ENCODE peak calls at places on chromosomes 12 and 14, in seven cellular contexts. One of them, this sample, is unnamed. For H3K4me1, the result is how much of the 10 kb centered on the place peaks cover.

GRCh38 chr14:89207925-89208328 is 209.1 kb downstream of the FOXN3 start:
- ATAC-seq in HCT116: no peak
- ATAC-seq in Panc1: no peak
- ATAC-seq in upper lobe of left lung: no peak
- ATAC-seq in HepG2: peak
- ATAC-seq in GM23338: peak
- ATAC-seq in GM12878: peak
- ATAC-seq in this sample: no peak

GRCh38 chr12:108337235-108338223 is 1.6 kb downstream of the CMKLR1 start:
- ATAC-seq in HCT116: peak
- ATAC-seq in Panc1: peak
- ATAC-seq in upper lobe of left lung: no peak
- ATAC-seq in HepG2: peak
- ATAC-seq in GM23338: peak
- ATAC-seq in GM12878: peak
- ATAC-seq in this sample: peak

GRCh38 chr14:65444230-65444629 is 31.7 kb downstream of the FUT8 start:
- ATAC-seq in HCT116: no peak
- ATAC-seq in Panc1: no peak
- ATAC-seq in upper lobe of left lung: no peak
- ATAC-seq in HepG2: no peak
- ATAC-seq in GM23338: no peak
- ATAC-seq in GM12878: peak
- ATAC-seq in this sample: no peak

GRCh38 chr14:25464772-25465171 is 414.8 kb upstream of the STXBP6 start:
- ATAC-seq in HCT116: no peak
- ATAC-seq in Panc1: no peak
- ATAC-seq in upper lobe of left lung: no peak
- ATAC-seq in HepG2: no peak
- ATAC-seq in GM23338: no peak
- ATAC-seq in GM12878: no peak
- ATAC-seq in this sample: no peak

GRCh38 chr12:123475256-123475703 is 17.3 kb downstream of the SNRNP35 start:
- ATAC-seq in HCT116: no peak
- ATAC-seq in Panc1: no peak
- ATAC-seq in upper lobe of left lung: no peak
- ATAC-seq in HepG2: no peak
- ATAC-seq in GM23338: no peak
- ATAC-seq in GM12878: no peak
- ATAC-seq in this sample: no peak

GRCh38 chr14:31122098-31122611 is 85.4 kb downstream of the HECTD1 start:
- ATAC-seq in HCT116: no peak
- ATAC-seq in Panc1: no peak
- ATAC-seq in upper lobe of left lung: no peak
- ATAC-seq in HepG2: peak
- ATAC-seq in GM23338: peak
- ATAC-seq in GM12878: no peak
- ATAC-seq in this sample: no peak

GRCh38 chr12:132506328-132506727 is 16.4 kb downstream of the FBRSL1 start:
- ATAC-seq in HCT116: no peak
- ATAC-seq in Panc1: peak
- ATAC-seq in upper lobe of left lung: no peak
- ATAC-seq in HepG2: no peak
- ATAC-seq in GM23338: no peak
- ATAC-seq in GM12878: no peak
- ATAC-seq in this sample: no peak

GRCh38 chr14:91694643-91695042 is 37.2 kb downstream of the CATSPERB start:
- ATAC-seq in HCT116: no peak
- ATAC-seq in Panc1: no peak
- ATAC-seq in upper lobe of left lung: no peak
- ATAC-seq in HepG2: no peak
- ATAC-seq in GM23338: peak
- ATAC-seq in GM12878: no peak
- ATAC-seq in this sample: no peak

GRCh38 chr12:43325786-43326185 is 226.2 kb downstream of the ADAMTS20 start:
- ATAC-seq in HCT116: no peak
- ATAC-seq in Panc1: no peak
- ATAC-seq in upper lobe of left lung: no peak
- ATAC-seq in HepG2: no peak
- ATAC-seq in GM23338: no peak
- ATAC-seq in GM12878: peak
- ATAC-seq in this sample: no peak

GRCh38 chr12:38142974-38143373 is 173.6 kb upstream of the ALG10B start:
- ATAC-seq in HCT116: peak
- ATAC-seq in Panc1: no peak
- ATAC-seq in upper lobe of left lung: no peak
- ATAC-seq in HepG2: peak
- ATAC-seq in GM23338: no peak
- ATAC-seq in GM12878: no peak
- ATAC-seq in this sample: no peak

GRCh38 chr12:81585787-81586186 is 173.4 kb downstream of the PPFIA2 start:
- ATAC-seq in HCT116: no peak
- ATAC-seq in Panc1: no peak
- ATAC-seq in upper lobe of left lung: no peak
- ATAC-seq in HepG2: no peak
- ATAC-seq in GM23338: no peak
- ATAC-seq in GM12878: no peak
- ATAC-seq in this sample: no peak

GRCh38 chr12:52231305-52232232 is 1.5 kb upstream of the KRT7 start:
- ATAC-seq in HCT116: no peak
- ATAC-seq in Panc1: no peak
- ATAC-seq in upper lobe of left lung: peak
- ATAC-seq in HepG2: no peak
- ATAC-seq in GM23338: no peak
- ATAC-seq in GM12878: no peak
- ATAC-seq in this sample: peak
- TF ChIP-seq POLR2AphosphoS5 in HCT116: no peak
- TF ChIP-seq POLR2AphosphoS5 in Panc1: no peak
- TF ChIP-seq POLR2AphosphoS5 in upper lobe of left lung: peak
- TF ChIP-seq POLR2AphosphoS5 in HepG2: no peak
- TF ChIP-seq POLR2AphosphoS5 in GM23338: no peak
- TF ChIP-seq POLR2AphosphoS5 in GM12878: no peak
- TF ChIP-seq POLR2AphosphoS5 in this sample: no peak

GRCh38 chr12:45260854-45261253 is 45.0 kb downstream of the ANO6 start:
- ATAC-seq in HCT116: no peak
- ATAC-seq in Panc1: no peak
- ATAC-seq in upper lobe of left lung: no peak
- ATAC-seq in HepG2: no peak
- ATAC-seq in GM23338: no peak
- ATAC-seq in GM12878: no peak
- ATAC-seq in this sample: no peak

GRCh38 chr12:45260481-45260824 is 44.6 kb downstream of the ANO6 start:
- ATAC-seq in HCT116: no peak
- ATAC-seq in Panc1: peak
- ATAC-seq in upper lobe of left lung: no peak
- ATAC-seq in HepG2: no peak
- ATAC-seq in GM23338: no peak
- ATAC-seq in GM12878: no peak
- ATAC-seq in this sample: no peak

GRCh38 chr12:45263587-45263986 is 47.7 kb downstream of the ANO6 start:
- ATAC-seq in HCT116: no peak
- ATAC-seq in Panc1: no peak
- ATAC-seq in upper lobe of left lung: no peak
- ATAC-seq in HepG2: no peak
- ATAC-seq in GM23338: no peak
- ATAC-seq in GM12878: no peak
- ATAC-seq in this sample: no peak

GRCh38 chr12:45257185-45257585 is 41.3 kb downstream of the ANO6 start:
- ATAC-seq in HCT116: no peak
- ATAC-seq in Panc1: no peak
- ATAC-seq in upper lobe of left lung: peak
- ATAC-seq in HepG2: no peak
- ATAC-seq in GM23338: peak
- ATAC-seq in GM12878: peak
- ATAC-seq in this sample: no peak

DNA sequence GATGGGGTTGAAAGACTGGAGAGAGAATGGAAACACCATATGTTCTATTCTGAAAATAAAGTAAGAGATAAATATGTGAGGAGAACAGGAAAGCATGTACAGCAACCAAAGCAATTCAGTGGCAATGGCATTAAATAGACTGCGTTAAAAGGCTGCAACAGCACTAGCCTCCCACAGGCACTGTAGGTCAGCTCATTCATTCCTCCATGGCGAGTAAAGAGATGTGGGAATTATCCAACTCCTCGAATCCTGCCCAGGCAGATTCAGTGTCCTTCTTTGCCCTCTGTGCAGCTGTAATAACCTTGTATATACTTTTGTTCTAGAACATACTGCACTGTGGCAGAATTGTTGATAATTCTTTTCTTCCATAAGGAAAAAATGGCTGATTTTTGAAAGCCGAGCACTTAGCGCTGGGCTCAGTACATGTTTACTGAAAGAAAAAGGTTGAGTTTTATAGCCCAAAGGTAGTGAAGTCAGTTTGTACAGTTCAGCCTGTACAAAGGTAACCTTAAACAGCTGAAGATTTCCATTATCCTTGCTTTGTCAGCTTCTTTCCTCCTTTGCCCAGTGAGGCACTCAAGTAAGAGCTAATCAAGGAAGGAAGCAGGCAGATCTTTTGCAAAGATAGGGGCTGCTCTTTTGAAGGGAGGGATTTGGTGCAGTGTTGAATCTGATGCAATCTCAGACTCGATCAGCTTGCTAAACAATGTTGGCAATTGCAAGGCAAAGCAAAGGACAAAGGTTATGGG is 44.0 kb downstream of the ANO6 start:
- ATAC-seq in HCT116: no peak
- ATAC-seq in Panc1: peak
- ATAC-seq in upper lobe of left lung: no peak
- ATAC-seq in HepG2: peak
- ATAC-seq in GM23338: no peak
- ATAC-seq in GM12878: no peak
- ATAC-seq in this sample: no peak
- H3K27ac ChIP-seq in HCT116: no peak
- H3K27ac ChIP-seq in Panc1: peak
- H3K27ac ChIP-seq in upper lobe of left lung: no peak
- H3K27ac ChIP-seq in HepG2: peak
- H3K27ac ChIP-seq in GM23338: peak
- H3K27ac ChIP-seq in GM12878: no peak
- H3K27ac ChIP-seq in this sample: peak

DNA sequence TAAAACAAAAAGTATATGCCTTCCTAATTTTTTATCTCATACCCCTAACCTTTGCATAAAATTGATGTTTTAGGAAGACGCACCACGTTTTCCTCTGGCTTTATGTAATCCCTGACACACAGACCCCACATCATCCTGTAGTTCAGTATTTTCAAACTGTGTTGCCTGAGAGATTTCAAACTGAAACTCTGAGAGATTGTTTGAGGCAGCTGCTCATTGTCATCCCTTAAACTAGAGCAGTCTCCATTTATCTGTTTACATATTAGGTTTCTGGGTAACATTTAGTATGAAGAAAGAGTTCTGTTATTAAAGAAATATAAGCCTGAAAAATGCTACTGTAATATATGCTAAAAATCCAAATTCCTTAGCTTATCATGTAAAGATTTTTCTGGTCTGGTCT is 24.3 kb downstream of the MNAT1 start:
- ATAC-seq in HCT116: no peak
- ATAC-seq in Panc1: no peak
- ATAC-seq in upper lobe of left lung: no peak
- ATAC-seq in HepG2: no peak
- ATAC-seq in GM23338: peak
- ATAC-seq in GM12878: peak
- ATAC-seq in this sample: no peak
- H3K4me1 ChIP-seq in HCT116: under half
- H3K4me1 ChIP-seq in Panc1: under half
- H3K4me1 ChIP-seq in upper lobe of left lung: under half
- H3K4me1 ChIP-seq in HepG2: under half
- H3K4me1 ChIP-seq in GM23338: half or more
- H3K4me1 ChIP-seq in GM12878: under half
- H3K4me1 ChIP-seq in this sample: under half

GRCh38 chr12:53483225-53483978 is 15.9 kb downstream of the MAP3K12 start:
- ATAC-seq in HCT116: peak
- ATAC-seq in Panc1: peak
- ATAC-seq in upper lobe of left lung: no peak
- ATAC-seq in HepG2: peak
- ATAC-seq in GM23338: peak
- ATAC-seq in GM12878: peak
- ATAC-seq in this sample: no peak
- TF ChIP-seq POLR2AphosphoS5 in HCT116: peak
- TF ChIP-seq POLR2AphosphoS5 in Panc1: peak
- TF ChIP-seq POLR2AphosphoS5 in upper lobe of left lung: no peak
- TF ChIP-seq POLR2AphosphoS5 in HepG2: peak
- TF ChIP-seq POLR2AphosphoS5 in GM23338: peak
- TF ChIP-seq POLR2AphosphoS5 in GM12878: peak
- TF ChIP-seq POLR2AphosphoS5 in this sample: no peak

GRCh38 chr12:53486730-53487487 is 12.3 kb downstream of the MAP3K12 start:
- ATAC-seq in HCT116: no peak
- ATAC-seq in Panc1: no peak
- ATAC-seq in upper lobe of left lung: no peak
- ATAC-seq in HepG2: peak
- ATAC-seq in GM23338: no peak
- ATAC-seq in GM12878: no peak
- ATAC-seq in this sample: no peak
- H3K27ac ChIP-seq in HCT116: no peak
- H3K27ac ChIP-seq in Panc1: no peak
- H3K27ac ChIP-seq in upper lobe of left lung: peak
- H3K27ac ChIP-seq in HepG2: no peak
- H3K27ac ChIP-seq in GM23338: no peak
- H3K27ac ChIP-seq in GM12878: no peak
- H3K27ac ChIP-seq in this sample: no peak

GRCh38 chr14:50002926-50003212 is 110.0 kb downstream of the ARF6 start:
- ATAC-seq in HCT116: no peak
- ATAC-seq in Panc1: no peak
- ATAC-seq in upper lobe of left lung: no peak
- ATAC-seq in HepG2: no peak
- ATAC-seq in GM23338: no peak
- ATAC-seq in GM12878: no peak
- ATAC-seq in this sample: no peak
- H3K4me1 ChIP-seq in HCT116: half or more
- H3K4me1 ChIP-seq in Panc1: half or more
- H3K4me1 ChIP-seq in upper lobe of left lung: under half
- H3K4me1 ChIP-seq in HepG2: half or more
- H3K4me1 ChIP-seq in GM23338: under half
- H3K4me1 ChIP-seq in GM12878: under half
- H3K4me1 ChIP-seq in this sample: under half

DNA sequence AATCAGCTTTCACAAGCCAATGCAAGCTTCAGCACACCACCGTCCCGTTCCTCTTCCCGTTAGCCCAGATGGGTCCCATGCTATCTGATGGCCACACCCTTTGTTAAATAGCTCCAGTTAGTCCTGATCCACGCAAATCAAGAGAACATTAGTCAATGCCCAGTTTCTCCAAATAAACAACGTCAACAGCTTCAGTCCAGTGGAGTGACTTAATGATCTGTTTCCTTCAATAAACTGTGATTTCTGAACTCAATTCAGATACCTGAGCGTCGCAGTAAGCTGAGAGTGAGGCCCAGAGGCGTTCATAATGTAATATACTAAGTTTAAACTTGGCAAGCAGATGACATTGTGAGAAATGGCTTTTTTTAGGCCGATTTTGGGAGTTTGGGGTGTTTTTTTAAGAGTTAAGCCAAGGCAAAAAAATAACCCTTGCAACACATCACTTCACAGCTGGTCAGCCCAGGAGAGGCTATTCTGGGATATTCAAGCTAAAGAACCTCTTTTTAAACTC is 112.3 kb downstream of the ZFP36L1 start:
- ATAC-seq in HCT116: no peak
- ATAC-seq in Panc1: no peak
- ATAC-seq in upper lobe of left lung: peak
- ATAC-seq in HepG2: no peak
- ATAC-seq in GM23338: no peak
- ATAC-seq in GM12878: no peak
- ATAC-seq in this sample: peak
- TF ChIP-seq POLR2AphosphoS5 in HCT116: no peak
- TF ChIP-seq POLR2AphosphoS5 in Panc1: no peak
- TF ChIP-seq POLR2AphosphoS5 in upper lobe of left lung: no peak
- TF ChIP-seq POLR2AphosphoS5 in HepG2: no peak
- TF ChIP-seq POLR2AphosphoS5 in GM23338: no peak
- TF ChIP-seq POLR2AphosphoS5 in GM12878: no peak
- TF ChIP-seq POLR2AphosphoS5 in this sample: no peak

This sample was measured in gastroesophageal sphincter.